ENCODE peak calls at places on chromosome 15, in seven cellular contexts. G, U, H, K, A, B and F are unnamed samples.
A peak's percentile ranks its signal among the peaks of the same experiment; 100 is the strongest.

GRCh38 chr15:66019377-66019776 is 150.1 kb downstream of the RAB11A start:
- DNase-seq in H (no peak), G (no peak), U (no peak), B (no peak), A (no peak), K (no peak), F (no peak)

GRCh38 chr15:67927501-67928156 is 87.8 kb upstream of the RNU6-1 start:
- DNase-seq in U (no peak), H (peak; percentile 44), B (no peak), K (peak; percentile 97), G (no peak), A (no peak), F (peak; percentile 83)

GRCh38 chr15:43872416-43873020 is 45.7 kb downstream of the WDR76 start:
- DNase-seq in B (peak; percentile 38), A (no peak), K (peak; percentile 90), U (peak; percentile 18), H (peak; percentile 81), G (peak; percentile 40), F (peak; percentile 90)

GRCh38 chr15:77440378-77440999 is 19.8 kb downstream of the HMG20A start:
- DNase-seq in K (peak; percentile 55), H (peak; percentile 65), U (no peak), B (no peak), G (peak; percentile 71), A (no peak), F (peak; percentile 42)

GRCh38 chr15:68578960-68579935 is at the start of gene CORO2B:
- DNase-seq in A (no peak), B (no peak), H (peak; percentile 40), G (no peak), U (no peak), K (peak; percentile 53), F (peak; percentile 45)

GRCh38 chr15:97235285-97235985 is 725.1 kb upstream of the ARRDC4 start:
- DNase-seq in B (peak; percentile 38), H (peak; percentile 55), K (peak; percentile 59), A (no peak), U (no peak), G (no peak), F (peak; percentile 25)

GRCh38 chr15:78341057-78341763 is 1.1 kb downstream of the CRABP1 start:
- DNase-seq in B (no peak), A (no peak), G (no peak), K (no peak), H (no peak), U (no peak), F (no peak)

GRCh38 chr15:93646193-93646592 is 557.2 kb upstream of the RGMA start:
- DNase-seq in A (no peak), U (no peak), H (no peak), G (no peak), K (no peak), B (no peak), F (no peak)

GRCh38 chr15:69417581-69417980 is 3.4 kb downstream of the KIF23 start:
- DNase-seq in G (no peak), B (no peak), U (no peak), K (no peak), A (no peak), H (no peak), F (peak; percentile 52)

GRCh38 chr15:31325432-31325975 is 1.1 kb upstream of the KLF13 start:
- DNase-seq in G (no peak), H (no peak), A (peak; percentile 58), K (peak; percentile 75), B (no peak), U (no peak), F (no peak)

GRCh38 chr15:36591534-36592411 is 12.3 kb downstream of the CDIN1 start:
- DNase-seq in U (no peak), H (peak; percentile 56), G (no peak), K (peak; percentile 45), A (no peak), B (no peak), F (no peak)

GRCh38 chr15:72276326-72276700 is 4.0 kb upstream of the PARP6 start:
- DNase-seq in A (no peak), G (no peak), H (no peak), K (no peak), U (no peak), B (no peak), F (peak; percentile 12)

GRCh38 chr15:58555168-58556027 is 123.6 kb downstream of the LIPC start:
- DNase-seq in U (no peak), G (no peak), K (no peak), H (no peak), B (no peak), A (no peak), F (no peak)

GRCh38 chr15:67042490-67043181 is 22.8 kb upstream of the SMAD3 start:
- DNase-seq in K (peak; percentile 26), H (peak; percentile 43), A (no peak), B (no peak), U (no peak), G (no peak), F (no peak)

GRCh38 chr15:79442911-79443310 is 10.8 kb downstream of the MINAR1 start:
- DNase-seq in U (no peak), G (no peak), K (no peak), B (no peak), H (no peak), A (no peak), F (no peak)

GRCh38 chr15:36601497-36601932 is 22.1 kb downstream of the CDIN1 start:
- DNase-seq in H (peak; percentile 96), U (no peak), A (no peak), B (no peak), K (peak; percentile 97), G (no peak), F (peak; percentile 55)

GRCh38 chr15:101578443-101578894 is 73.7 kb downstream of the TM2D3 start:
- DNase-seq in U (no peak), A (no peak), B (no peak), H (peak; percentile 8), G (no peak), K (peak; percentile 33), F (no peak)

GRCh38 chr15:42719051-42719450 is 17.9 kb downstream of the CDAN1 start:
- DNase-seq in K (no peak), H (peak; percentile 15), A (no peak), B (no peak), U (no peak), G (no peak), F (no peak)

GRCh38 chr15:65783872-65784271 is 8.2 kb downstream of the DENND4A start:
- DNase-seq in A (no peak), G (no peak), H (no peak), K (no peak), B (no peak), U (no peak), F (no peak)

GRCh38 chr15:31870336-31871158 is 159.8 kb upstream of the CHRNA7 start:
- DNase-seq in A (peak; percentile 65), K (peak; percentile 81), U (peak; percentile 14), B (no peak), H (peak; percentile 60), G (no peak), F (peak; percentile 92)

GRCh38 chr15:72902245-72902928 is 118.8 kb upstream of the ADPGK start:
- DNase-seq in B (no peak), G (no peak), A (peak; percentile 20), K (peak; percentile 91), H (peak; percentile 81), U (no peak), F (peak; percentile 69)

GRCh38 chr15:71702496-71702895 is 107.9 kb upstream of the NR2E3 start:
- DNase-seq in H (no peak), A (no peak), B (no peak), U (no peak), G (no peak), K (no peak), F (no peak)

GRCh38 chr15:80455051-80455648 is 51.0 kb downstream of the ARNT2 start:
- DNase-seq in A (no peak), G (peak; percentile 35), B (no peak), U (no peak), H (no peak), K (no peak), F (peak; percentile 26)

GRCh38 chr15:88708256-88709054 is 69.6 kb downstream of the ISG20 start:
- DNase-seq in U (no peak), H (peak; percentile 20), G (no peak), A (no peak), B (no peak), K (peak; percentile 61), F (peak; percentile 83)

GRCh38 chr15:61118885-61119284 is 110.2 kb downstream of the RORA start:
- DNase-seq in U (no peak), K (no peak), A (no peak), G (no peak), B (no peak), H (no peak), F (no peak)
- TF ChIP-seq CTCF in U (peak; percentile 36), K (no peak), A (no peak), G (no peak), B (peak; percentile 55), H (peak; percentile 10), F (no peak)

DNA sequence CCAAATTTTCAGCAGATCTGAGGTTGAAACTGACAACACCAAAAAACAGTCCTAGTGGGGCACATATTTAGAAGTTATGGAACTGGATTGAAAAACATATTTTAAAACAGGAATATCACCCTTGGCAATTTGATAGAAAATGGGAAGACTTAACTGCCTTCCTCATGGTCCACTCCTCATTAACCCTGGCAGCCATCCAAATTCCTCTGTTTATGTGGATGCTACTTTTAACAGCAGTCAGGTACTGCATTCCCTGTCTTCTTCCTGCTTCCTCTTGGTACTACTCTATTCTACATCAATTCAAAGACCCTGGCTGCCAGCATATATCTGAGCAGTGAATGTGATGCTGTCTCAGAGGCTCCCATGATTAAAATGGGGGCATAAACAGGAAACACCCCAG is 54.3 kb downstream of the PDE8A start:
- DNase-seq in B (no peak), G (no peak), H (no peak), K (no peak), A (no peak), U (no peak), F (no peak)
- H3K4me3 ChIP-seq in B (no peak overlapping the region), G (no peak overlapping the region), H (no peak overlapping the region), K (no peak overlapping the region), A (no peak overlapping the region), U (no peak overlapping the region), F (no peak overlapping the region)

DNA sequence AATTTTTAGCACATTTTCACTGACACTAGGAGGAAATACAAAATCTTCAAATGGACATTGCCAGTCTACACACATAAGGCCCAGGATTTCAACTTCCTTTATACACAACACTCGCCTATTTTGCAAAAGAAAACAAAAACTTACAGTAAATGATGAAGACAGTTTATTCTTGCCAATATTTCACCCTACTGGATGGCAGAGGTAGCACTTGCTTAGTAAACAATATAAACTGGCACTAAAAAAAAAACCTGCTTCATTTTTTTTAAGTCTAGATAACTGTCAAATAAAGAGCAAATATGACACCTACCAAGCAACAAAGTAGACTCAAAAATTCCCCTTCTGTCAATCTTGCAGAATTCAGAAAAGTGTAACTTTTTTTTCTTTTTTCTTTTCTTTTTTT is 204.0 kb downstream of the VPS13C start:
- DNase-seq in A (no peak), B (no peak), G (no peak), U (no peak), H (no peak), K (no peak), F (no peak)
- TF ChIP-seq CTCF in A (no peak), B (no peak), G (no peak), U (no peak), H (peak; percentile 1), K (no peak), F (peak; percentile 3)

DNA sequence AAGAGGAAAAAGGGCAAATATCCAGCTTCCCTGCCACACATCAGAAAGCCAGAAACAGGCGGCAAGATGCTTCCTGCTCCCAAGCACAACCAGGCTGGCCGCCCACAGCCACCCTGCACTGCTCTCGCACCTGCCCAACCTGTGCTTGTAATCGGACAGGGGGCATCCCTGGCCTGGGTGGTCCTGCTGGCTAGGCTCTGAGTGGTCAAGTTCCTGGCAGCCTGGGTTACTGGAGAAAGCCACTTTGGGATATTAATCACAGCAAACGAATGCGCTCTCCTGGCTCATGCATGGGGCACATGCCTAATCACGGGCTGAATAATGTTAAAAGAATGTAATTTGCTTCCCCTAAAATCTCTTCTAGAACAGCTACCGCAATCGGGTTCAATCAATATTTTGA is 442.4 kb downstream of the MCTP2 start:
- DNase-seq in A (no peak), B (no peak), U (no peak), H (no peak), K (no peak), G (no peak), F (no peak)
- H3K4me3 ChIP-seq in A (no peak overlapping the region), B (no peak overlapping the region), U (peak overlapping the region; percentile 2), H (no peak overlapping the region), K (no peak overlapping the region), G (no peak overlapping the region), F (no peak overlapping the region)